ENCODE peak calls at places on chromosome 14, in five cellular contexts. U, I, L, X and E are unnamed samples.
A peak's percentile ranks its signal among the peaks of the same experiment; 100 is the strongest.

GRCh38 chr14:64217747-64218146 is 76.4 kb downstream of the ESR2 start:
- DNase-seq in U (peak; percentile 60), I (no peak), L (no peak), X (no peak), E (no peak)

GRCh38 chr14:47899685-47900084 is 224.3 kb upstream of the MDGA2 start:
- DNase-seq in U (no peak), I (no peak), L (no peak), X (no peak), E (no peak)

GRCh38 chr14:22276913-22277816 is 311.9 kb downstream of the DAD1 start:
- DNase-seq in U (peak; percentile 3), I (peak; percentile 46), L (peak; percentile 6), X (no peak), E (no peak)

GRCh38 chr14:78448483-78449094 is 278.4 kb downstream of the NRXN3 start:
- DNase-seq in U (peak; percentile 61), I (peak; percentile 15), L (peak; percentile 68), X (peak; percentile 45), E (no peak)

GRCh38 chr14:66038214-66038977 is 447.8 kb upstream of the CCDC196 start:
- DNase-seq in U (no peak), I (peak; percentile 3), L (no peak), X (no peak), E (peak; percentile 38)

GRCh38 chr14:84006643-84007137 is 1523.3 kb upstream of the FLRT2 start:
- DNase-seq in U (no peak), I (no peak), L (no peak), X (no peak), E (no peak)

GRCh38 chr14:55130194-55130550 is 1.1 kb downstream of the LGALS3 start:
- DNase-seq in U (no peak), I (peak; percentile 34), L (no peak), X (no peak), E (no peak)

GRCh38 chr14:79855789-79856188 is 355.5 kb downstream of the DIO2 start:
- DNase-seq in U (no peak), I (no peak), L (no peak), X (no peak), E (no peak)

GRCh38 chr14:21197418-21198205 is 41.7 kb upstream of the OR5AU1 start:
- DNase-seq in U (no peak), I (no peak), L (no peak), X (no peak), E (no peak)

GRCh38 chr14:81176224-81176623 is 44.5 kb downstream of the GTF2A1 start:
- DNase-seq in U (no peak), I (no peak), L (no peak), X (no peak), E (peak; percentile 72)

GRCh38 chr14:81172881-81173280 is 47.9 kb downstream of the GTF2A1 start:
- DNase-seq in U (no peak), I (no peak), L (no peak), X (no peak), E (no peak)

GRCh38 chr14:81172353-81172752 is 48.4 kb downstream of the GTF2A1 start:
- DNase-seq in U (no peak), I (no peak), L (no peak), X (no peak), E (no peak)

DNA sequence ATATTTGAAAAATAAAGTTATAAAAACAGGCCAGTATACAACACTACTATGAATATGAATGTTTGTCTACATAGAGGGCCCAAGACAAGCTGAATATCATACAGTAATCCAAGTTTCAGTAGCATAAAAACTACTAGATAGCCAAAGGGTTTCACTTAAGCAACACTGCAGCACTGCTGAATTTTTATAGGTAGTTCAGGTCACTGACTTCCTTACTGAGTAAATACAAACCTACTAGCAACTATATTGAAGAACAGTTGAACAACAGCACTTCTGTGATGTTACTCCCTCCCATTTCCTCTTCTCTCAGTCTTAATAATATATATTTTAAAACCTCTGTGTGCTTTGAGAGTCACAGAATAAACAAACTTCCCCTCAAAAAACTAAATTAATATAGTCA is 42.7 kb downstream of the GTF2A1 start:
- DNase-seq in U (no peak), I (no peak), L (no peak), X (no peak), E (no peak)
- TF ChIP-seq REST in U (no peak), I (no peak), L (no peak), X (no peak), E (no peak)

GRCh38 chr14:68942281-68943035 is 36.6 kb downstream of the ACTN1 start:
- DNase-seq in U (no peak), I (no peak), L (no peak), X (no peak), E (peak; percentile 27)

GRCh38 chr14:68943107-68943506 is 36.0 kb downstream of the ACTN1 start:
- DNase-seq in U (no peak), I (no peak), L (no peak), X (no peak), E (no peak)

GRCh38 chr14:68940614-68941185 is 38.4 kb downstream of the ACTN1 start:
- DNase-seq in U (no peak), I (no peak), L (no peak), X (no peak), E (no peak)

GRCh38 chr14:68939893-68940613 is 39.0 kb downstream of the ACTN1 start:
- DNase-seq in U (peak; percentile 51), I (peak; percentile 78), L (no peak), X (no peak), E (no peak)

DNA sequence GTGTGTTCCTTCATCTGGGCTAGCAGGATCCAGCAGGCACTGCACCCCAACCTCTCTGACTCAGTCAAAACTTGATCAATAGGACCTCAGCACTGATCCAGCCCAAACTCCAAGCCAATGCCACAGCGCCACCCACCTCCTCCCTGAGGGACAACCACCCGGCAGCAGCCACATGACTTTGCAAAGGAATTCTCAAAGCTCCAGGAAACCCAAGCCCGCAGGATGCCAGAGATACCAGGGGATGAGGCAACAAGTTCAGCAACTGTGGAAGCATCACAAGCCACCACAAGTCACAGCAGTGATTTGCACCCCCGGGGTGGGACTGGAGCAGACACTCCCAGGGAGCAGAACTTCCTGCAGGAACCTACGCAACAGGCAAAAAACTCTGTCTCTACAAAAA is 37.3 kb downstream of the ACTN1 start:
- DNase-seq in U (no peak), I (peak; percentile 88), L (no peak), X (no peak), E (no peak)
- TF ChIP-seq POLR2AphosphoS5 in U (peak; percentile 58), I (no peak), L (no peak), X (no peak), E (no peak)

GRCh38 chr14:34168656-34169055 is 217.8 kb upstream of the EGLN3 start:
- DNase-seq in U (no peak), I (no peak), L (no peak), X (no peak), E (no peak)

GRCh38 chr14:34171431-34171830 is 220.6 kb upstream of the EGLN3 start:
- DNase-seq in U (no peak), I (no peak), L (no peak), X (no peak), E (no peak)

GRCh38 chr14:34172052-34172451 is 221.2 kb upstream of the EGLN3 start:
- DNase-seq in U (no peak), I (no peak), L (no peak), X (no peak), E (no peak)

GRCh38 chr14:34170891-34171290 is 220.0 kb upstream of the EGLN3 start:
- DNase-seq in U (no peak), I (no peak), L (no peak), X (no peak), E (no peak)

GRCh38 chr14:34169561-34169960 is 218.7 kb upstream of the EGLN3 start:
- DNase-seq in U (no peak), I (no peak), L (no peak), X (no peak), E (no peak)
- TF ChIP-seq GABPA in U (no peak), I (no peak), L (no peak), X (no peak), E (no peak)

GRCh38 chr14:61491876-61492440 is 170.6 kb downstream of the PRKCH start:
- DNase-seq in U (no peak), I (no peak), L (no peak), X (no peak), E (no peak)

GRCh38 chr14:61492474-61492873 is 171.1 kb downstream of the PRKCH start:
- DNase-seq in U (no peak), I (no peak), L (no peak), X (no peak), E (no peak)

GRCh38 chr14:61489932-61490331 is 168.6 kb downstream of the PRKCH start:
- DNase-seq in U (no peak), I (no peak), L (no peak), X (no peak), E (peak; percentile 84)

GRCh38 chr14:61489527-61489926 is 168.1 kb downstream of the PRKCH start:
- DNase-seq in U (no peak), I (peak; percentile 37), L (no peak), X (no peak), E (no peak)

GRCh38 chr14:61491224-61491623 is 169.8 kb downstream of the PRKCH start:
- DNase-seq in U (no peak), I (peak; percentile 84), L (no peak), X (no peak), E (no peak)
- TF ChIP-seq REST in U (no peak), I (no peak), L (no peak), X (no peak), E (no peak)

DNA sequence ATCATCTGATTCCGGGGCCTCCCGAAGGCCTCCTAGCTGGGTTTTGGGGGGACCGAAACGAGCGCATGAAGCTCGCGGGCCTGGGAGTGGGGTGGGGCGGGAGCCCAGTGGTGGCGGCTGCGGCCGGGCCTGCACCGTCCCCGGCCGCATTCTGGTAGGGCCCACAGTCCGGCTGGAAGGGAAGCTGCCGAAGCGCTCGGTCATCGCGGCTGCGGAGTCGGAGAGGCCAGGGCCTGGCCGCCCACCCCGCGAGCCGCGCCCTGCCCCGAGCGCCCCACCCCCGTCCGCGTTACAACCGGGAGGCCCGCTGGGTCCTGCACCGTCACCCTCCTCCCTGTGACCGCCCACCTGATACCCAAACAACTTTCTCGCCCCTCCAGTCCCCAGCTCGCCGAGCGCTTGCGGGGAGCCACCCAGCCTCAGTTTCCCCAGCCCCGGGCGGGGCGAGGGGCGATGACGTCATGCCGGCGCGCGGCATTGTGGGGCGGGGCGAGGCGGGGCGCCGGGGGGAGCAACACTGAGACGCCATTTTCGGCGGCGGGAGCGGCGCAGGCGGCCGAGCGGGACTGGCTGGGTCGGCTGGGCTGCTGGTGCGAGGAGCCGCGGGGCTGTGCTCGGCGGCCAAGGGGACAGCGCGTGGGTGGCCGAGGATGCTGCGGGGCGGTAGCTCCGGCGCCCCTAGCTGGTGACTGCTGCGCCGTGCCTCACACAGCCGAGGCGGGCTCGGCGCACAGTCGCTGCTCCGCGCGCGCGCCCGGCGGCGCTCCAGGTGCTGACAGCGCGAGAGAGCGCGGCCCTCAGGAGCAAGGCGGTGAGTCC is at the start of gene KLC1:
- DNase-seq in U (peak; percentile 97), I (no peak), L (peak; percentile 84), X (no peak), E (peak; percentile 76)
- TF ChIP-seq POLR2AphosphoS5 in U (peak; percentile 62), I (peak; percentile 77), L (peak; percentile 57), X (peak; percentile 78), E (peak; percentile 73)